ENCODE peak calls at places on chromosomes 6 and 20, in four cellular contexts. T is trophoblast cell, L is NT2/D1, I is MM.1S. O is an unnamed sample.
A peak's percentile ranks its signal among the peaks of the same experiment; 100 is the strongest.

GRCh38 chr6:26043389-26044139 is 43.7 kb upstream of the HFE start:
- DNase-seq in I (peak; percentile 95), L (peak; percentile 79), T (peak; percentile 68), O (peak; percentile 89)

GRCh38 chr6:116764961-116765841 is at the start of gene FAM162B:
- DNase-seq in I (no peak), T (peak; percentile 81), L (no peak), O (peak; percentile 87)

GRCh38 chr20:61445741-61446140 is 193.7 kb downstream of the CDH4 start:
- DNase-seq in T (no peak), I (no peak), L (no peak), O (no peak)

GRCh38 chr6:35736293-35736894 is 438 bp upstream of the ARMC12 start:
- DNase-seq in I (peak; percentile 72), T (peak; percentile 37), L (no peak), O (peak; percentile 85)

GRCh38 chr6:1838604-1839003 is 228.9 kb downstream of the FOXC1 start:
- DNase-seq in I (no peak), L (no peak), T (no peak), O (no peak)

GRCh38 chr20:32580970-32581838 is 3.9 kb downstream of the NOL4L start:
- DNase-seq in L (no peak), I (no peak), T (no peak), O (peak; percentile 66)

GRCh38 chr6:37994238-37994637 is 174.7 kb downstream of the ZFAND3 start:
- DNase-seq in L (no peak), I (no peak), T (no peak), O (no peak)

GRCh38 chr20:5835870-5836269 is 85.7 kb downstream of the SHLD1 start:
- DNase-seq in L (no peak), T (no peak), I (no peak), O (no peak)

GRCh38 chr6:32402812-32403211 is 4.2 kb downstream of the BTNL2 start:
- DNase-seq in L (no peak), T (no peak), I (no peak), O (no peak)

GRCh38 chr6:154403803-154404202 is 47.2 kb upstream of the IPCEF1 start:
- DNase-seq in I (no peak), T (no peak), L (no peak), O (no peak)

GRCh38 chr6:100101656-100102055 is 107.6 kb upstream of the MCHR2 start:
- DNase-seq in I (no peak), T (no peak), L (no peak), O (no peak)

GRCh38 chr6:5132741-5133140 is 47.6 kb downstream of the PPP1R3G start:
- DNase-seq in I (no peak), T (no peak), L (peak; percentile 40), O (peak; percentile 91)

GRCh38 chr6:168343239-168344167 is 23.9 kb upstream of the DACT2 start:
- DNase-seq in T (no peak), L (no peak), I (no peak), O (no peak)

GRCh38 chr6:147509900-147510299 is 1.4 kb downstream of the SAMD5 start:
- DNase-seq in L (no peak), T (no peak), I (no peak), O (no peak)

GRCh38 chr6:131960371-131961133 is 9.4 kb upstream of the CCN2 start:
- DNase-seq in L (no peak), T (no peak), I (peak; percentile 17), O (no peak)

GRCh38 chr6:110053395-110054240 is 75.5 kb downstream of the GPR6 start:
- DNase-seq in T (peak; percentile 18), I (peak; percentile 8), L (peak; percentile 28), O (no peak)

GRCh38 chr20:3164763-3165410 is 5.2 kb upstream of the FASTKD5 start:
- DNase-seq in I (no peak), T (no peak), L (no peak), O (no peak)

GRCh38 chr6:112477125-112477524 is 130.0 kb downstream of the RFPL4B start:
- DNase-seq in L (no peak), I (no peak), T (no peak), O (no peak)

GRCh38 chr20:33667245-33668086 is 723 bp downstream of the ACTL10 start:
- DNase-seq in T (peak; percentile 83), I (peak; percentile 82), L (peak; percentile 81), O (peak; percentile 88)

DNA sequence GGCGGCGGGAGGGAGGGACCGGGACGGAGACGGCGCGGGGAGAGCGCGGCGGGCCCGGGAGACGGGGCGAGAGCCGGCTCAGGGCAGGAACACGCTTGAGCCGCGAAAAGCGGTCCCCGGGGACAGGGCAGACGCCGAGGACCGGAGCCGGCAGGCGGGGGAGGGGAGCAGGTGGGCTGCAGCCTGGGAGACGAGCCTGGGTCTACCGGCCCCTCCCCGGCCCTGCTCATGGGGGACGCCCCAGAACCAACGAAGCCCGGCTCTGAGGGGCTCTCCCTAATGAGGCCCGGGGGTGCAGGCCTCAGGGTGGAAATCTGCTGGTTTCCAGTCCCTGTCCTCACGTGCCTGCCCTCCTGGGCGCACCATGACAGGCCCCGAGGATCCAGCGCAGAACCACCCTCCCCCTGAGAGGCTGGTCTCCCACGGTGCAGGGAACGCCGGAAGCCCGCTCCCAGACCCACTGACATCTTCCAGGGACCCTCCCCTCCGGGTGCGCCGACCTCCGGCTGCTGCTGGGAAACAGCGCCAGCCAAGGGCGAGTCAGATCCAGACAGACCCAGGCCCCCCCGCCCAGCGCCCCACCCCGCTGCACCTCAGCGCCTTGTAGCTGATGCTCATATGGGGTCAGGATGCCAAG is 568 bp upstream of the EEF1A2 start:
- DNase-seq in L (no peak), I (no peak), T (no peak), O (peak; percentile 79)
- H3K9ac ChIP-seq in L (peak overlapping the region; percentile 80), I (no peak overlapping the region), T (no peak overlapping the region), O (no peak overlapping the region)

GRCh38 chr6:31114540-31114876 is at the start of gene PSORS1C1:
- DNase-seq in T (peak; percentile 85), L (no peak), I (no peak), O (peak; percentile 85)
- H3K9ac ChIP-seq in T (no peak within 1 kb of the TSS), L (peak within 1 kb of the TSS; percentile 36), I (no peak within 1 kb of the TSS), O (no peak within 1 kb of the TSS)

DNA sequence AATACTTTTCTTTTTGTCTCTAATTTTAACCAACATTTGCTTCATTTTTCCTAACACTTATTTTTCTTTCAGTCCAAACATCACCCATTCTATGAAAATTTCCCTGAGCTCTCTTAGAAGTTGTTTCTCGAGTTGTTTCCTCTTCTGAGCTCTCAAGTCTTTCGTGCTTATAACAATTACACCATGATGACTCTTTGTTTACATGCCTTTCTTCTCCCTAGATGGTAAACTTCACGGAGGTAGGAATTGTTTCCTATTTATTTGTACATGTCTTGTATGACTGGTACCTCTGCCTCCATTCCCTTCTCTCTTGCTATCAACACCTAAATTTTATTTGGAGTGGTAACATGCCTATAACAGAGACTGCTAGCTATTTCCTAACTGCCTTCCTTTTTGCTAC is 6.4 kb downstream of the BLOC1S5 start:
- DNase-seq in L (no peak), T (no peak), I (no peak), O (no peak)
- H3K9ac ChIP-seq in L (no peak overlapping the region), T (no peak overlapping the region), I (no peak overlapping the region), O (no peak overlapping the region)

DNA sequence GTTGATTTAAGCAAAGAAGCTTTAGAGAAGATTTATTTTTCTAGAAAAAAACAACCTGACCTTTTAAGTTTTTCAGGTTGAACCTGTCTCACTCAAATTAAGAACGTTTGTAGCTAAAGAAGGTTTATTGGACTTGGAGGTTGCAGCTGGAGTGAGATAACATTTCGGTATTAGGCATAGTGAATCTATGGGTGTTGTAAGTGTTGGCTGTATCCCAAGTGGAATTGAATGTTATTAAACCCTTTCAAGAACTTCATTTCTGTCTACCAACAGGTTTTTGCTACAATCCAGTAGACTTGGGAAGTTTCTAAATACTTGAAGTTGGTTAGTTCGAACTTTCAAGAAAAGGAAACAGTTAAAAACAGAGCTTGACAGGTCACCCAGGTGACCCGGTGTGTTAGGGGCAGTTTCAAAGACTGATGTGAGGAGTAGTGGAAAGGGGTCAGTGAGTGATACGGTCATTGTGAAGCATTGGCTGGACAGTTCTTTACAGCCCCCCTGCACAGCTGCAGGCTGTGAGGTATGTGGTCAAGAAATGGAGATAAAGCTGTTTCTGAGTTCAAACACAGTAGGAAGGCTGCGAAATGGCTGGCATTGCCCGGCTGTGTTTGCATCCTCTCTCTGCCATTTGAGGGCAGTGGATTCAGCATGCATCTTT is 2.5 kb upstream of the TBCC start:
- DNase-seq in I (no peak), T (no peak), L (no peak), O (no peak)
- H3K9ac ChIP-seq in I (no peak overlapping the region), T (no peak overlapping the region), L (no peak overlapping the region), O (no peak overlapping the region)

GRCh38 chr6:106092279-106092678 is 6.1 kb downstream of the PRDM1 start:
- DNase-seq in I (peak; percentile 48), L (no peak), T (no peak), O (no peak)
- H3K9ac ChIP-seq in I (peak overlapping the region; percentile 98), L (no peak overlapping the region), T (no peak overlapping the region), O (no peak overlapping the region)

GRCh38 chr20:43916073-43916874 is 1.6 kb downstream of the TOX2 start:
- DNase-seq in I (no peak), L (no peak), T (no peak), O (no peak)

GRCh38 chr20:43916875-43917371 is 2.3 kb downstream of the TOX2 start:
- DNase-seq in I (peak; percentile 30), L (no peak), T (no peak), O (no peak)

GRCh38 chr20:43919686-43920403 is 5.2 kb downstream of the TOX2 start:
- DNase-seq in T (no peak), I (no peak), L (no peak), O (no peak)

GRCh38 chr20:43915209-43916072 is 789 bp downstream of the TOX2 start:
- DNase-seq in T (no peak), L (no peak), I (no peak), O (no peak)

GRCh38 chr20:43917380-43917779 is 2.7 kb downstream of the TOX2 start:
- DNase-seq in I (no peak), L (no peak), T (no peak), O (no peak)
- H3K9ac ChIP-seq in I (no peak overlapping the region), L (no peak overlapping the region), T (no peak overlapping the region), O (no peak overlapping the region)

O was measured in kidney.